ENCODE peak calls at places on chromosomes 13 and 19, in five cellular contexts. H is GM12878, U is NT2/D1, Z is HepG2, I is H1. G is an unnamed sample.

GRCh38 chr19:8147579-8147978 is 1.8 kb downstream of the FBN3 start:
- DNase-seq in H (no peak), U (no peak), Z (no peak), I (no peak), G (no peak)

GRCh38 chr19:32269831-32270230 is 75.6 kb upstream of the ZNF507 start:
- DNase-seq in H (no peak), U (no peak), Z (no peak), I (no peak), G (no peak)

GRCh38 chr13:28239374-28239773 is 101.0 kb downstream of the PAN3 start:
- DNase-seq in H (no peak), U (no peak), Z (no peak), I (no peak), G (no peak)

GRCh38 chr19:38191747-38192146 is 32.3 kb downstream of the DPF1 start:
- DNase-seq in H (no peak), U (no peak), Z (no peak), I (no peak), G (no peak)

GRCh38 chr13:113592571-113592970 is 8.0 kb downstream of the TFDP1 start:
- DNase-seq in H (no peak), U (no peak), Z (no peak), I (no peak), G (no peak)

GRCh38 chr13:106550570-106551135 is 15.2 kb upstream of the EFNB2 start:
- DNase-seq in H (no peak), U (no peak), Z (no peak), I (no peak), G (no peak)

GRCh38 chr13:41179593-41180250 is 14.6 kb downstream of the KBTBD7 start:
- DNase-seq in H (no peak), U (no peak), Z (no peak), I (no peak), G (no peak)

GRCh38 chr13:45989607-45990006 is 62.9 kb downstream of the ZC3H13 start:
- DNase-seq in H (no peak), U (no peak), Z (no peak), I (no peak), G (no peak)

GRCh38 chr13:22375151-22375550 is 704.3 kb downstream of the FGF9 start:
- DNase-seq in H (no peak), U (no peak), Z (no peak), I (no peak), G (no peak)

GRCh38 chr13:38564751-38565150 is 122.1 kb upstream of the FREM2 start:
- DNase-seq in H (no peak), U (no peak), Z (no peak), I (no peak), G (no peak)

GRCh38 chr19:1675633-1676350 is 23.4 kb upstream of the TCF3 start:
- DNase-seq in H (no peak), U (no peak), Z (no peak), I (no peak), G (no peak)

GRCh38 chr13:39349391-39349790 is 253.6 kb downstream of the LHFPL6 start:
- DNase-seq in H (no peak), U (no peak), Z (no peak), I (no peak), G (no peak)

GRCh38 chr13:53442979-53443378 is 414.4 kb downstream of the OLFM4 start:
- DNase-seq in H (no peak), U (no peak), Z (no peak), I (no peak), G (no peak)

GRCh38 chr19:39847525-39847924 is 1.3 kb upstream of the FBL start:
- DNase-seq in H (no peak), U (no peak), Z (peak), I (no peak), G (no peak)

GRCh38 chr19:44986389-44986788 is 14.9 kb upstream of the RELB start:
- DNase-seq in H (no peak), U (no peak), Z (no peak), I (no peak), G (no peak)

GRCh38 chr19:7637374-7638256 is 705 bp downstream of the STXBP2 start:
- DNase-seq in H (no peak), U (no peak), Z (no peak), I (no peak), G (no peak)

GRCh38 chr19:41868120-41868988 is 8.3 kb downstream of the RPS19 start:
- DNase-seq in H (no peak), U (no peak), Z (no peak), I (no peak), G (no peak)

GRCh38 chr13:77034883-77035282 is 7.9 kb upstream of the FBXL3 start:
- DNase-seq in H (no peak), U (no peak), Z (no peak), I (no peak), G (no peak)

GRCh38 chr19:41225238-41226052 is 6.4 kb downstream of the AXL start:
- DNase-seq in H (no peak), U (peak), Z (peak), I (peak), G (no peak)

GRCh38 chr19:1045247-1045603 is 5.3 kb downstream of the ABCA7 start:
- DNase-seq in H (no peak), U (no peak), Z (peak), I (no peak), G (peak)

GRCh38 chr19:9354651-9355050 is 8.2 kb upstream of the ZNF177 start:
- DNase-seq in H (no peak), U (no peak), Z (no peak), I (no peak), G (no peak)

GRCh38 chr19:33348301-33349010 is 25.1 kb upstream of the CEBPG start:
- DNase-seq in H (no peak), U (no peak), Z (peak), I (no peak), G (no peak)

GRCh38 chr13:96003304-96003703 is 49.9 kb downstream of the UGGT2 start:
- DNase-seq in H (no peak), U (no peak), Z (no peak), I (no peak), G (no peak)

GRCh38 chr19:48609571-48610108 is 3.1 kb downstream of the SPACA4 start:
- DNase-seq in H (no peak), U (no peak), Z (no peak), I (no peak), G (no peak)

GRCh38 chr13:26872444-26873173 is 112.0 kb upstream of the GPR12 start:
- DNase-seq in H (no peak), U (peak), Z (peak), I (peak), G (peak)

GRCh38 chr19:39104104-39104708 is 20.0 kb downstream of the ACP7 start:
- DNase-seq in H (no peak), U (no peak), Z (peak), I (no peak), G (no peak)

GRCh38 chr19:47107201-47107952 is 6.2 kb downstream of the ZC3H4 start:
- DNase-seq in H (no peak), U (no peak), Z (peak), I (no peak), G (no peak)
- TF ChIP-seq SUZ12 in H (no peak), U (no peak), Z (no peak), I (no peak), G (no peak)

GRCh38 chr19:53908106-53908932 is 759 bp upstream of the CACNG7 start:
- DNase-seq in H (no peak), U (peak), Z (no peak), I (no peak), G (peak)
- TF ChIP-seq SUZ12 in H (no peak), U (no peak), Z (peak), I (no peak), G (peak)

DNA sequence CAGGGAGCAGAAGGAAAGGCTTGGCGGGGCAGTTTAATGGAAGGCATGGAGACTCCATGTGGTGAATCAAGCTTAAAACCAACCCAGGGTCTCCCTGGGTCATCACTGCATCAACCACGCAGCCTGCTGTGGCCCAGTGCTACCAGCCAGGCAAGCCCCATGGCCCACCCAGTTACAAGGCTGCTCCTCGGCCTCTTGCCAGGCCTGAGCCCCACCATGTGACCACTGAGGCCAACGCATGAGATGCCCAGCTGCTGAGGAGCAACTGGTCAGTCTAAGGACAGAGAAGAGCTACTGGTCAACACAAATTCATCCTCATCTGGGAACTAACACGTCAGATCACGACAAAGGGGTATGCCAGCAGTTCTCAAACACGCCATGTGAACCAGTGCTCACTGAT is 15.4 kb upstream of the KPTN start:
- DNase-seq in H (no peak), U (no peak), Z (no peak), I (no peak), G (no peak)
- TF ChIP-seq SUZ12 in H (no peak), U (no peak), Z (no peak), I (no peak), G (no peak)

GRCh38 chr19:28424662-28425430 is 788.1 kb downstream of the UQCRFS1 start:
- DNase-seq in H (no peak), U (no peak), Z (no peak), I (no peak), G (no peak)
- TF ChIP-seq SUZ12 in H (no peak), U (no peak), Z (no peak), I (no peak), G (no peak)

GRCh38 chr19:56290104-56290503 is 17.6 kb downstream of the EDDM13 start:
- DNase-seq in H (no peak), U (no peak), Z (no peak), I (no peak), G (no peak)

GRCh38 chr19:56291857-56292256 is 19.3 kb downstream of the EDDM13 start:
- DNase-seq in H (no peak), U (no peak), Z (no peak), I (no peak), G (no peak)

GRCh38 chr19:56295531-56296455 is 18.8 kb downstream of the ZSCAN5A start:
- DNase-seq in H (no peak), U (no peak), Z (no peak), I (no peak), G (no peak)

GRCh38 chr19:56297010-56297409 is 17.6 kb downstream of the ZSCAN5A start:
- DNase-seq in H (no peak), U (no peak), Z (no peak), I (no peak), G (no peak)

GRCh38 chr19:56294557-56294956 is 20.1 kb downstream of the ZSCAN5A start:
- DNase-seq in H (no peak), U (no peak), Z (no peak), I (no peak), G (no peak)
- TF ChIP-seq SUZ12 in H (no peak), U (no peak), Z (no peak), I (no peak), G (no peak)

G was measured in HEK293T.